ENCODE peak calls at places on chromosome 14, in five cellular contexts. S is heart left ventricle, X is HCT116, Q is uterus, F is transverse colon. V is an unnamed sample.

GRCh38 chr14:90295870-90296516 is 35.7 kb downstream of the NRDE2 start:
- DNase-seq in Q (no peak), X (no peak), F (no peak), S (no peak), V (no peak)

GRCh38 chr14:76516884-76517283 is 140.9 kb downstream of the ESRRB start:
- DNase-seq in S (no peak), F (no peak), X (no peak), Q (no peak), V (no peak)

GRCh38 chr14:84254205-84254788 is 1275.6 kb upstream of the FLRT2 start:
- DNase-seq in Q (no peak), X (no peak), F (no peak), S (no peak), V (no peak)

GRCh38 chr14:65035049-65035448 is 48.4 kb downstream of the FNTB start:
- DNase-seq in Q (peak), X (no peak), F (no peak), S (no peak), V (no peak)

GRCh38 chr14:66330916-66331315 is 155.3 kb upstream of the CCDC196 start:
- DNase-seq in X (no peak), Q (peak), S (no peak), F (no peak), V (no peak)

GRCh38 chr14:71833476-71833875 is 98.8 kb upstream of the RGS6 start:
- DNase-seq in F (peak), Q (no peak), S (no peak), X (no peak), V (no peak)

GRCh38 chr14:34424488-34424887 is 37.6 kb downstream of the SPTSSA start:
- DNase-seq in F (no peak), X (no peak), Q (no peak), S (no peak), V (no peak)

GRCh38 chr14:70907996-70908917 is 998 bp downstream of the PCNX1 start:
- DNase-seq in Q (peak), S (peak), X (no peak), F (peak), V (peak)

GRCh38 chr14:96156804-96157760 is 47.6 kb upstream of the BDKRB2 start:
- DNase-seq in S (no peak), Q (no peak), X (no peak), F (no peak), V (peak)

GRCh38 chr14:60094306-60094897 is 2.7 kb downstream of the PCNX4 start:
- DNase-seq in S (no peak), X (no peak), F (no peak), Q (no peak), V (no peak)

GRCh38 chr14:89061696-89062095 is 237.2 kb downstream of the TTC8 start:
- DNase-seq in Q (no peak), F (no peak), X (no peak), S (no peak), V (no peak)

GRCh38 chr14:91245029-91245428 is 525 bp upstream of the GPR68 start:
- DNase-seq in Q (no peak), X (no peak), S (no peak), F (peak), V (no peak)

GRCh38 chr14:73263606-73264005 is 26.3 kb downstream of the PAPLN start:
- DNase-seq in Q (no peak), X (no peak), F (no peak), S (no peak), V (no peak)

GRCh38 chr14:36747411-36748184 is 85.9 kb downstream of the PAX9 start:
- DNase-seq in Q (no peak), X (no peak), S (no peak), F (no peak), V (no peak)

GRCh38 chr14:87575378-87575777 is 417.6 kb downstream of the GALC start:
- DNase-seq in Q (no peak), X (no peak), S (no peak), F (no peak), V (no peak)

GRCh38 chr14:104400355-104400754 is 179.2 kb upstream of the C14orf180 start:
- DNase-seq in S (no peak), F (no peak), Q (no peak), X (no peak), V (no peak)

GRCh38 chr14:101933209-101933608 is 31.2 kb upstream of the DYNC1H1 start:
- DNase-seq in Q (no peak), S (no peak), X (no peak), F (no peak), V (no peak)

GRCh38 chr14:29773990-29774389 is 153.7 kb downstream of the PRKD1 start:
- DNase-seq in Q (no peak), S (no peak), F (no peak), X (no peak), V (no peak)

GRCh38 chr14:81311816-81312215 is 88.3 kb downstream of the STON2 start:
- DNase-seq in S (no peak), Q (no peak), F (no peak), X (no peak), V (no peak)

GRCh38 chr14:57136669-57137068 is 132.0 kb downstream of the EXOC5 start:
- DNase-seq in Q (no peak), X (no peak), F (no peak), S (peak), V (no peak)

GRCh38 chr14:20618328-20618749 is 23.2 kb downstream of the OR6S1 start:
- DNase-seq in X (no peak), S (no peak), F (no peak), Q (no peak), V (no peak)

GRCh38 chr14:74301594-74302159 is 1.1 kb downstream of the ABCD4 start:
- DNase-seq in S (no peak), X (no peak), F (no peak), Q (no peak), V (no peak)

GRCh38 chr14:74302160-74302628 is 540 bp downstream of the ABCD4 start:
- DNase-seq in Q (no peak), X (no peak), F (no peak), S (no peak), V (no peak)

GRCh38 chr14:74299061-74299545 is 3.6 kb downstream of the ABCD4 start:
- DNase-seq in Q (no peak), F (no peak), S (peak), X (peak), V (no peak)

GRCh38 chr14:74308695-74309094 is 6.0 kb upstream of the ABCD4 start:
- DNase-seq in X (no peak), Q (no peak), S (no peak), F (no peak), V (no peak)

GRCh38 chr14:74302634-74303569 is at the start of gene ABCD4:
- DNase-seq in F (peak), X (peak), Q (peak), S (peak), V (peak)
- H3K27ac ChIP-seq in F (peak), X (peak), Q (peak), S (peak), V (peak)

GRCh38 chr14:105480807-105481801 is 5.6 kb upstream of the CRIP1 start:
- DNase-seq in F (peak), X (peak), Q (peak), S (peak), V (peak)

GRCh38 chr14:105480165-105480564 is 5.5 kb downstream of the CRIP2 start:
- DNase-seq in F (no peak), Q (no peak), X (no peak), S (no peak), V (no peak)

GRCh38 chr14:105482486-105483110 is 4.1 kb upstream of the CRIP1 start:
- DNase-seq in Q (no peak), F (no peak), X (no peak), S (no peak), V (no peak)

GRCh38 chr14:105483300-105484068 is 3.2 kb upstream of the CRIP1 start:
- DNase-seq in F (peak), S (no peak), X (no peak), Q (peak), V (peak)

DNA sequence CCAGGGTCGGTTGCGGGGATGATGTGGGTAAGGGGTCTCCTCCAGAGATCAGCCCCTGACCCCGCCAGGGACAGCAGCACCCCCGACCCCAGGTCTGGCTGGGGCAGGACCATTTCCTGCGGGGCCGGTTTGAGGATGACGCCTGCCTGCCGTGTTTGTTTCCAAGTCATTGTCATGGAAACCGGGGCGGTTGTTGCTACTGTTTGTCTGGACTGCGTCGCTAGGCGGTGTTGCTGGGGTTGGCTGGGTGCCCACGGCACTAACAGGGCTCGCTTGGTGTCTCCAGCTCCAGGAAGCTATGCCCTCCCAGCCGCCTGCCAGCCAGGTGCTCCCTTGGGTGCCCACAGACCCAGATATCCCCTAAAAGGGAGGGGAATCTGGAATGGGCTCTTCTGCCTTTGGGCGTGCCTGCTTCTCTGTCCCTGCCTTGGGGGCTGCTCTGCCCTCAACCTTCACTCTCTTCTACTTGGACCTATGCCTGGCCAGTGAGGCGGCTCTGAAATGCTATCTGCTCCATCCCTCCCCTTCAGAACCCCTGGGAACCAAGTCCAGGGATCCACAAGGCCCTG is 4.7 kb upstream of the CRIP1 start:
- DNase-seq in Q (peak), F (peak), S (peak), X (peak), V (peak)
- H3K4me3 ChIP-seq in Q (peak), F (peak), S (peak), X (peak), V (peak)

DNA sequence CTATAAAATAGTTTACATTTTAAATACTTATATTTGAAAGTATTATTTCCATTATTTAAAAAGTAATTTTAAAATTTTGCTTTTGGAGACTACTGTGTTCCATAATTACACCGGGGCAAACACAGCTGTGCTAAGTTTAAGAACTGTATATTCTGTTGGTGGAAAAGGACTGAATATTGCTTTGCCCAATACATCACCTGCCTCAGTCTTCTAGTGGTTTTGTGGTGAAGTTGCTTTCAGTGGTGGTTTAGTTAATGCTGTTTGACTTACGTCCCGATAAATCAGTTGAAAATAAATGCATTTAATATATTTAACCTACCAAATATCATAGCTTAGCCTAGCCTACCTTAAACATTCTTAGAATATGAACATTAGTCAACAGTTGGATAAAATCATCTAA is 23.4 kb downstream of the FBXO34 start:
- DNase-seq in Q (no peak), X (no peak), F (no peak), S (no peak), V (no peak)
- TF ChIP-seq POLR2A in Q (no peak), X (no peak), F (no peak), S (no peak), V (no peak)

GRCh38 chr14:99520571-99521081 is 39.4 kb downstream of the CCNK start:
- DNase-seq in Q (no peak), X (no peak), F (no peak), S (peak), V (no peak)

GRCh38 chr14:99521176-99522024 is 40.2 kb downstream of the CCNK start:
- DNase-seq in Q (no peak), S (peak), X (no peak), F (no peak), V (no peak)

GRCh38 chr14:99522457-99522891 is 41.3 kb downstream of the CCNK start:
- DNase-seq in F (no peak), X (no peak), Q (peak), S (peak), V (no peak)

GRCh38 chr14:99522934-99523660 is 41.9 kb downstream of the CCNK start:
- DNase-seq in S (peak), F (peak), Q (no peak), X (no peak), V (no peak)

GRCh38 chr14:99522025-99522401 is 40.8 kb downstream of the CCNK start:
- DNase-seq in Q (no peak), X (no peak), S (peak), F (no peak), V (no peak)
- H3K27ac ChIP-seq in Q (peak), X (no peak), S (no peak), F (peak), V (no peak)

GRCh38 chr14:63292805-63293204 is 25.9 kb downstream of the GPHB5 start:
- DNase-seq in S (no peak), Q (no peak), X (no peak), F (no peak), V (no peak)
- H3K4me3 ChIP-seq in S (no peak), Q (no peak), X (no peak), F (no peak), V (no peak)

DNA sequence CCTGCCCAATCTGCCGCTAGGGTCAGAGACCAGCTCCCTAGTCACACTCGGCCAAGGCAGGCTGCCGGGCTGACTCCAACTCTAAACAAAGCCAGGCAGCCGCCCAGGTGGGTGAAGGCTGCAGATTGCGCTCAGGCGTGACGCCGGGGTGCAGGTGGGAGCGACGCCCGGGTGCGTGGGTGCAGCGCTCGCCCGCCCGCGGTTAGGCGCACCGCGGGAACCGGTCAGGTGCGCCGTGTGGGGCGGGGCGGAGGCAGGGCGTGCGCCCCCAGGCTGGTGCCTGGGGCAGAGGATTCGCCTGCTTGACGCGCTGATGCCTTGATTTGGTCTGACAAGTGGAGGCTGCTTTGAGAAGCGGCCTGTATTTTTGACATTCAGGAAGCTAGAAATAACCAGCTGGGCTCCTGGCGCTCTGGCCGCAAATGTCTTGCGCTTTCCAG is 126.7 kb upstream of the HIF1A start:
- DNase-seq in Q (no peak), X (no peak), S (peak), F (peak), V (no peak)
- TF ChIP-seq POLR2A in Q (no peak), X (no peak), S (no peak), F (no peak), V (no peak)

DNA sequence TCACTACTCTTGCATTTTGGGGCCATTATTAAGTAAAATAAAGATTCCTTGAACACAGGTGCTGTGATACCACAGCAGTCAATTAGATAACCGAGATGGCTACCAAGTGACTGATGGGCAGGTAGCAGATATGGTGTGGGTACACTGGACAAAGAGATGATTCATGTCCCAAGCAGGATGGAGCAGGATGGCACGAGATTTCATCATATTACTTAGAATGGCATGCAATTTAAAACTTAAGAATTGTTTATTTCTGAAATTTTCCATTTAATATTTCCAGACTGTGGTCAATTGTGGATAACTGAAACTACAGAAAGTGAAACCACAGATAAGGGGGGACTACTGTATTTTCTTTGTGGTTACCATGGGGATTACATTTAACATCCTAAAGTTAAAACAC is 7.5 kb upstream of the ZFP36L1 start:
- DNase-seq in F (no peak), S (no peak), X (no peak), Q (no peak), V (no peak)
- H3K27ac ChIP-seq in F (no peak), S (no peak), X (no peak), Q (no peak), V (no peak)

GRCh38 chr14:22530101-22530500 is 58.9 kb downstream of the DAD1 start:
- DNase-seq in X (no peak), Q (no peak), S (no peak), F (no peak), V (no peak)

GRCh38 chr14:22526210-22526609 is 62.8 kb downstream of the DAD1 start:
- DNase-seq in X (no peak), F (no peak), S (no peak), Q (no peak), V (no peak)

GRCh38 chr14:22524784-22525161 is 64.3 kb downstream of the DAD1 start:
- DNase-seq in S (no peak), X (no peak), F (no peak), Q (no peak), V (no peak)

GRCh38 chr14:22524105-22524783 is 64.8 kb downstream of the DAD1 start:
- DNase-seq in F (no peak), Q (no peak), X (no peak), S (no peak), V (no peak)

DNA sequence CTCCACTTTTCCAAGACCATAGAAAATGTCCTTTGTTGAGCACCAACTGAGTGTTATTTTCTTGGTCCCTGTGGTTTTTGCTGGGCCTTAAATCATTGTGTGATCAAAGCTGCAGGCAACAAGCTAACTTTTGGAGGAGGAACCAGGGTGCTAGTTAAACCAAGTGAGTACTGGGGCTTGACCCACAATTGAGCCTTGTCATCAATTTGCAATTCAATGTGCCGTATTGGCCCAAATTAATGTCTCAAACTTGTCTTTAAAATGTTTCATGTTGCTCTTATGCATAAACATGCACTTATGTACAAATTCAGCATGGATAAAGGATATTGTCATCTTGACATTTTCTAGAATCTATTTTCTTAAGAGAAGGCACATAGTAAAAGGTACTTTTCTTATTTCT is 62.3 kb downstream of the DAD1 start:
- DNase-seq in S (no peak), Q (no peak), F (no peak), X (no peak), V (no peak)
- H3K4me3 ChIP-seq in S (no peak), Q (no peak), F (no peak), X (no peak), V (no peak)